ENCODE peak calls at places on chromosomes 1 and 21, in four cellular contexts. One of them, this sample, is unnamed.

GRCh38 chr21:29334717-29335428 is 36.2 kb downstream of the BACH1 start:
- DNase-seq in mucosa of descending colon: no peak
- DNase-seq in right cardiac atrium: no peak
- DNase-seq in substantia nigra: no peak
- DNase-seq in this sample: no peak

GRCh38 chr1:37817481-37817880 is 9.5 kb upstream of the YRDC start:
- DNase-seq in substantia nigra: peak
- DNase-seq in right cardiac atrium: no peak
- DNase-seq in mucosa of descending colon: no peak
- DNase-seq in this sample: no peak

GRCh38 chr1:6627841-6628545 is 3.3 kb downstream of the THAP3 start:
- DNase-seq in substantia nigra: no peak
- DNase-seq in mucosa of descending colon: no peak
- DNase-seq in right cardiac atrium: no peak
- DNase-seq in this sample: no peak

GRCh38 chr1:206463137-206463536 is 7.1 kb upstream of the IKBKE start:
- DNase-seq in substantia nigra: no peak
- DNase-seq in mucosa of descending colon: no peak
- DNase-seq in right cardiac atrium: no peak
- DNase-seq in this sample: no peak

GRCh38 chr1:31224102-31224501 is 15.6 kb downstream of the NKAIN1 start:
- DNase-seq in right cardiac atrium: no peak
- DNase-seq in mucosa of descending colon: peak
- DNase-seq in substantia nigra: no peak
- DNase-seq in this sample: no peak

GRCh38 chr1:93614550-93615200 is 67.0 kb downstream of the BCAR3 start:
- DNase-seq in substantia nigra: no peak
- DNase-seq in right cardiac atrium: no peak
- DNase-seq in mucosa of descending colon: peak
- DNase-seq in this sample: no peak

GRCh38 chr1:156641761-156642264 is at the start of gene BCAN:
- DNase-seq in substantia nigra: peak
- DNase-seq in right cardiac atrium: no peak
- DNase-seq in mucosa of descending colon: no peak
- DNase-seq in this sample: peak

GRCh38 chr1:22471610-22472009 is 20.0 kb downstream of the ZBTB40 start:
- DNase-seq in right cardiac atrium: no peak
- DNase-seq in mucosa of descending colon: no peak
- DNase-seq in substantia nigra: no peak
- DNase-seq in this sample: no peak

GRCh38 chr1:220652995-220653394 is 37.2 kb upstream of the C1orf115 start:
- DNase-seq in substantia nigra: no peak
- DNase-seq in right cardiac atrium: no peak
- DNase-seq in mucosa of descending colon: no peak
- DNase-seq in this sample: no peak

GRCh38 chr21:44049606-44050005 is 37.5 kb downstream of the TRAPPC10 start:
- DNase-seq in right cardiac atrium: no peak
- DNase-seq in mucosa of descending colon: no peak
- DNase-seq in substantia nigra: no peak
- DNase-seq in this sample: no peak

GRCh38 chr1:227549892-227550291 is 13.5 kb upstream of the ZNF678 start:
- DNase-seq in mucosa of descending colon: peak
- DNase-seq in right cardiac atrium: no peak
- DNase-seq in substantia nigra: no peak
- DNase-seq in this sample: no peak

GRCh38 chr1:53656062-53656915 is 82.7 kb downstream of the GLIS1 start:
- DNase-seq in mucosa of descending colon: no peak
- DNase-seq in right cardiac atrium: no peak
- DNase-seq in substantia nigra: no peak
- DNase-seq in this sample: no peak

GRCh38 chr1:198125995-198126758 is 30.6 kb upstream of the NEK7 start:
- DNase-seq in mucosa of descending colon: no peak
- DNase-seq in substantia nigra: no peak
- DNase-seq in right cardiac atrium: no peak
- DNase-seq in this sample: no peak

GRCh38 chr1:18751425-18751824 is 108.0 kb downstream of the TAS1R2 start:
- DNase-seq in mucosa of descending colon: no peak
- DNase-seq in right cardiac atrium: no peak
- DNase-seq in substantia nigra: no peak
- DNase-seq in this sample: no peak

GRCh38 chr21:41950941-41951408 is 2.8 kb downstream of the C2CD2 start:
- DNase-seq in substantia nigra: no peak
- DNase-seq in mucosa of descending colon: no peak
- DNase-seq in right cardiac atrium: peak
- DNase-seq in this sample: no peak

GRCh38 chr1:201535778-201536245 is 3.1 kb upstream of the NAV1 start:
- DNase-seq in right cardiac atrium: no peak
- DNase-seq in substantia nigra: no peak
- DNase-seq in mucosa of descending colon: no peak
- DNase-seq in this sample: no peak

GRCh38 chr1:28123461-28123961 is 35.1 kb upstream of the EYA3 start:
- DNase-seq in right cardiac atrium: no peak
- DNase-seq in mucosa of descending colon: no peak
- DNase-seq in substantia nigra: no peak
- DNase-seq in this sample: no peak

GRCh38 chr1:33349081-33349759 is 28.3 kb upstream of the A3GALT2 start:
- DNase-seq in right cardiac atrium: peak
- DNase-seq in mucosa of descending colon: peak
- DNase-seq in substantia nigra: peak
- DNase-seq in this sample: no peak

GRCh38 chr1:5744911-5745431 is 247.3 kb downstream of the NPHP4 start:
- DNase-seq in right cardiac atrium: peak
- DNase-seq in mucosa of descending colon: no peak
- DNase-seq in substantia nigra: no peak
- DNase-seq in this sample: peak

GRCh38 chr1:208276757-208277435 is 32.7 kb upstream of the PLXNA2 start:
- DNase-seq in right cardiac atrium: no peak
- DNase-seq in mucosa of descending colon: no peak
- DNase-seq in substantia nigra: no peak
- DNase-seq in this sample: no peak

GRCh38 chr1:228276361-228276831 is 68.6 kb downstream of the OBSCN start:
- DNase-seq in right cardiac atrium: no peak
- DNase-seq in mucosa of descending colon: no peak
- DNase-seq in substantia nigra: no peak
- DNase-seq in this sample: peak

GRCh38 chr1:121519042-121519755 is 334.4 kb downstream of the SRGAP2C start:
- DNase-seq in right cardiac atrium: peak
- DNase-seq in mucosa of descending colon: peak
- DNase-seq in substantia nigra: peak
- DNase-seq in this sample: peak

GRCh38 chr1:44775930-44776748 is 799 bp downstream of the RPS8 start:
- DNase-seq in right cardiac atrium: peak
- DNase-seq in mucosa of descending colon: no peak
- DNase-seq in substantia nigra: no peak
- DNase-seq in this sample: no peak

GRCh38 chr1:19156676-19157075 is 53.4 kb downstream of the UBR4 start:
- DNase-seq in mucosa of descending colon: peak
- DNase-seq in right cardiac atrium: peak
- DNase-seq in substantia nigra: no peak
- DNase-seq in this sample: no peak

GRCh38 chr21:21200939-21201610 is 202.9 kb downstream of the NCAM2 start:
- DNase-seq in substantia nigra: no peak
- DNase-seq in mucosa of descending colon: no peak
- DNase-seq in right cardiac atrium: no peak
- DNase-seq in this sample: no peak

GRCh38 chr1:155226188-155226909 is 17.9 kb downstream of the MTX1 start:
- DNase-seq in substantia nigra: peak
- DNase-seq in right cardiac atrium: peak
- DNase-seq in mucosa of descending colon: peak
- DNase-seq in this sample: no peak

GRCh38 chr1:117582341-117582902 is 23.4 kb upstream of the TENT5C start:
- DNase-seq in substantia nigra: no peak
- DNase-seq in right cardiac atrium: no peak
- DNase-seq in mucosa of descending colon: no peak
- DNase-seq in this sample: no peak

GRCh38 chr1:46611691-46612221 is 4.9 kb downstream of the MOB3C start:
- DNase-seq in mucosa of descending colon: no peak
- DNase-seq in right cardiac atrium: no peak
- DNase-seq in substantia nigra: no peak
- DNase-seq in this sample: no peak

GRCh38 chr1:162171078-162171477 is 101.6 kb downstream of the NOS1AP start:
- DNase-seq in right cardiac atrium: no peak
- DNase-seq in mucosa of descending colon: no peak
- DNase-seq in substantia nigra: no peak
- DNase-seq in this sample: no peak

GRCh38 chr1:117166076-117166475 is 44.5 kb upstream of the TRIM45 start:
- DNase-seq in right cardiac atrium: no peak
- DNase-seq in substantia nigra: no peak
- DNase-seq in mucosa of descending colon: no peak
- DNase-seq in this sample: no peak

GRCh38 chr21:46442938-46443337 is 15.8 kb upstream of the DIP2A start:
- DNase-seq in right cardiac atrium: no peak
- DNase-seq in substantia nigra: no peak
- DNase-seq in mucosa of descending colon: no peak
- DNase-seq in this sample: peak

GRCh38 chr1:5551274-5551966 is 440.8 kb downstream of the NPHP4 start:
- DNase-seq in mucosa of descending colon: peak
- DNase-seq in right cardiac atrium: no peak
- DNase-seq in substantia nigra: no peak
- DNase-seq in this sample: no peak

GRCh38 chr1:47871799-47872353 is 125.3 kb downstream of the TRABD2B start:
- DNase-seq in right cardiac atrium: no peak
- DNase-seq in substantia nigra: no peak
- DNase-seq in mucosa of descending colon: no peak
- DNase-seq in this sample: no peak

GRCh38 chr1:90488451-90488850 is 228.7 kb downstream of the BARHL2 start:
- DNase-seq in substantia nigra: no peak
- DNase-seq in mucosa of descending colon: no peak
- DNase-seq in right cardiac atrium: no peak
- DNase-seq in this sample: no peak

GRCh38 chr21:28832013-28832714 is 160.5 kb downstream of the LTN1 start:
- DNase-seq in mucosa of descending colon: no peak
- DNase-seq in right cardiac atrium: no peak
- DNase-seq in substantia nigra: no peak
- DNase-seq in this sample: no peak

GRCh38 chr1:185567438-185567837 is 166.8 kb upstream of the HMCN1 start:
- DNase-seq in right cardiac atrium: no peak
- DNase-seq in mucosa of descending colon: no peak
- DNase-seq in substantia nigra: no peak
- DNase-seq in this sample: no peak

GRCh38 chr1:6465461-6466005 is 440 bp downstream of the TNFRSF25 start:
- DNase-seq in substantia nigra: no peak
- DNase-seq in mucosa of descending colon: no peak
- DNase-seq in right cardiac atrium: no peak
- DNase-seq in this sample: no peak

GRCh38 chr1:209590405-209590804 is 6.9 kb downstream of the CAMK1G start:
- DNase-seq in mucosa of descending colon: no peak
- DNase-seq in substantia nigra: no peak
- DNase-seq in right cardiac atrium: peak
- DNase-seq in this sample: peak